ENCODE peak calls at places on chromosomes 3 and 15, in six cellular contexts. U, R, O, I, V and Y are unnamed samples.
A peak's percentile ranks its signal among the peaks of the same experiment; 100 is the strongest.

GRCh38 chr3:66413151-66413751 is 87.6 kb downstream of the LRIG1 start:
- DNase-seq in U (no peak), R (peak; percentile 87), O (no peak), I (no peak), V (no peak), Y (no peak)

GRCh38 chr3:134353831-134354611 is 20.2 kb downstream of the AMOTL2 start:
- DNase-seq in U (no peak), R (no peak), O (no peak), I (no peak), V (no peak), Y (peak; percentile 71)

GRCh38 chr3:152452318-152452717 is 183.6 kb downstream of the MBNL1 start:
- DNase-seq in U (no peak), R (no peak), O (no peak), I (no peak), V (no peak), Y (no peak)

GRCh38 chr3:9226326-9226725 is 23.1 kb downstream of the SRGAP3 start:
- DNase-seq in U (no peak), R (no peak), O (no peak), I (no peak), V (no peak), Y (no peak)

GRCh38 chr3:8853081-8853480 is 83.7 kb upstream of the OXTR start:
- DNase-seq in U (no peak), R (no peak), O (no peak), I (no peak), V (no peak), Y (no peak)

GRCh38 chr3:98690876-98691275 is 72.3 kb upstream of the ST3GAL6 start:
- DNase-seq in U (no peak), R (no peak), O (no peak), I (no peak), V (no peak), Y (no peak)

GRCh38 chr15:74995779-74996765 is 709 bp downstream of the SCAMP5 start:
- DNase-seq in U (peak; percentile 60), R (no peak), O (no peak), I (no peak), V (peak; percentile 22), Y (peak; percentile 84)

GRCh38 chr3:75237041-75237775 is 426.9 kb upstream of the FRG2C start:
- DNase-seq in U (no peak), R (no peak), O (no peak), I (no peak), V (no peak), Y (no peak)

GRCh38 chr15:60352525-60352924 is 45.3 kb downstream of the ANXA2 start:
- DNase-seq in U (no peak), R (no peak), O (no peak), I (no peak), V (no peak), Y (no peak)

GRCh38 chr15:67818464-67818863 is 6.8 kb upstream of the SKOR1 start:
- DNase-seq in U (no peak), R (no peak), O (no peak), I (no peak), V (no peak), Y (peak; percentile 35)

GRCh38 chr3:170572665-170573253 is 13.1 kb downstream of the SLC7A14 start:
- DNase-seq in U (no peak), R (peak; percentile 30), O (peak; percentile 42), I (no peak), V (no peak), Y (no peak)

GRCh38 chr15:56148099-56148498 is 95.6 kb downstream of the RFX7 start:
- DNase-seq in U (no peak), R (no peak), O (no peak), I (no peak), V (no peak), Y (no peak)

GRCh38 chr15:96500491-96500890 is 170.0 kb downstream of the NR2F2 start:
- DNase-seq in U (no peak), R (no peak), O (no peak), I (no peak), V (no peak), Y (no peak)

GRCh38 chr3:151346292-151346691 is 16.9 kb upstream of the P2RY13 start:
- DNase-seq in U (no peak), R (no peak), O (no peak), I (no peak), V (no peak), Y (no peak)

GRCh38 chr3:167777356-167777755 is 41.8 kb downstream of the SERPINI1 start:
- DNase-seq in U (no peak), R (no peak), O (no peak), I (no peak), V (no peak), Y (no peak)

GRCh38 chr15:23497710-23498111 is 50.7 kb upstream of the GOLGA6L2 start:
- DNase-seq in U (no peak), R (no peak), O (no peak), I (no peak), V (no peak), Y (no peak)

GRCh38 chr3:97719156-97719821 is 45.3 kb upstream of the ARL6 start:
- DNase-seq in U (peak; percentile 67), R (peak; percentile 34), O (peak; percentile 77), I (peak; percentile 39), V (peak; percentile 55), Y (peak; percentile 68)

GRCh38 chr15:64754663-64755426 is 20.5 kb downstream of the RBPMS2 start:
- DNase-seq in U (no peak), R (no peak), O (no peak), I (no peak), V (no peak), Y (no peak)

GRCh38 chr15:39666671-39667070 is 85.8 kb downstream of the THBS1 start:
- DNase-seq in U (no peak), R (peak; percentile 38), O (peak; percentile 53), I (no peak), V (peak; percentile 11), Y (no peak)

GRCh38 chr15:72790302-72790955 is 6.9 kb upstream of the ADPGK start:
- DNase-seq in U (no peak), R (no peak), O (no peak), I (no peak), V (no peak), Y (no peak)

GRCh38 chr3:54427951-54428871 is 305.9 kb downstream of the CACNA2D3 start:
- DNase-seq in U (peak; percentile 58), R (peak; percentile 59), O (peak; percentile 41), I (no peak), V (peak; percentile 61), Y (peak; percentile 27)

GRCh38 chr3:39106281-39107055 is 959 bp downstream of the GORASP1 start:
- DNase-seq in U (no peak), R (no peak), O (peak; percentile 18), I (no peak), V (no peak), Y (no peak)

GRCh38 chr15:38992541-38993334 is 428.1 kb upstream of the RASGRP1 start:
- DNase-seq in U (no peak), R (no peak), O (no peak), I (no peak), V (no peak), Y (no peak)

GRCh38 chr15:26921433-26921832 is 49.5 kb upstream of the GABRG3 start:
- DNase-seq in U (no peak), R (no peak), O (no peak), I (no peak), V (no peak), Y (no peak)
- H3K9me3 ChIP-seq in U (no peaks in the 10 kb centered on the region), R (peaks cover 3% of the 10 kb centered on the region), O (no peaks in the 10 kb centered on the region), I (no peaks in the 10 kb centered on the region), V (no peaks in the 10 kb centered on the region), Y (no peaks in the 10 kb centered on the region)

GRCh38 chr3:16472593-16472992 is 40.9 kb downstream of the RFTN1 start:
- DNase-seq in U (no peak), R (no peak), O (no peak), I (no peak), V (no peak), Y (no peak)

GRCh38 chr3:16476636-16477035 is 36.9 kb downstream of the RFTN1 start:
- DNase-seq in U (no peak), R (peak; percentile 95), O (peak; percentile 90), I (no peak), V (no peak), Y (no peak)

GRCh38 chr3:16474920-16475319 is 38.6 kb downstream of the RFTN1 start:
- DNase-seq in U (no peak), R (peak; percentile 87), O (no peak), I (no peak), V (no peak), Y (no peak)

GRCh38 chr3:16475766-16476165 is 37.7 kb downstream of the RFTN1 start:
- DNase-seq in U (no peak), R (no peak), O (no peak), I (no peak), V (no peak), Y (no peak)

GRCh38 chr3:16474304-16474703 is 39.2 kb downstream of the RFTN1 start:
- DNase-seq in U (no peak), R (no peak), O (peak; percentile 47), I (no peak), V (no peak), Y (no peak)
- H3K9me3 ChIP-seq in U (no peaks in the 10 kb centered on the region), R (peaks cover 5% of the 10 kb centered on the region), O (no peaks in the 10 kb centered on the region), I (no peaks in the 10 kb centered on the region), V (no peaks in the 10 kb centered on the region), Y (no peaks in the 10 kb centered on the region)

DNA sequence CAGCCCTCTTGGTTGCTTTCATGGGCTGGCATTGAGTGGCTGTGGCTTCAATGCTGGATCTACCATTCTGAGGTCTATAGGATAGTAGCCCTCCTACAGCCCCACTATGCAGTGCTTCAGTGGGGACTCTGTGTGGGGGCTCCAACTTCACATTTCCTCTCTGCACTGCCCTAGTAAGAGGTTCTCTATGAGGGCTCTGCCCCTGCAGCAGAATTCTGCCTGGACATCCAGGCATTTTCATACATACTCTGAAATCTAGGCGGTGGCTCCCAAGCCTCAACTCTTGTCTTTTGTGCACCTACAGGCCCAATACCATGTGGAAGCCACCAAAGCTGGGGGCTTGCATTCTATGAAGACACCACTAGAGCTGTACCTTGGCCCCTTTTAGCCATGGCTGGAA is 195.8 kb downstream of the IGSF11 start:
- DNase-seq in U (no peak), R (no peak), O (no peak), I (no peak), V (no peak), Y (no peak)
- H3K9me3 ChIP-seq in U (no peaks in the 10 kb centered on the region), R (peaks cover 14% of the 10 kb centered on the region), O (no peaks in the 10 kb centered on the region), I (peaks cover 10% of the 10 kb centered on the region), V (peaks cover 2% of the 10 kb centered on the region), Y (no peaks in the 10 kb centered on the region)

GRCh38 chr3:43014990-43015389 is 35.9 kb downstream of the GASK1A start:
- DNase-seq in U (no peak), R (no peak), O (no peak), I (no peak), V (no peak), Y (no peak)

GRCh38 chr3:43015572-43016512 is 36.7 kb downstream of the GASK1A start:
- DNase-seq in U (no peak), R (no peak), O (no peak), I (peak; percentile 5), V (no peak), Y (no peak)

GRCh38 chr3:43013256-43013655 is 34.1 kb downstream of the GASK1A start:
- DNase-seq in U (no peak), R (no peak), O (no peak), I (no peak), V (no peak), Y (no peak)

GRCh38 chr3:43013743-43014155 is 34.6 kb downstream of the GASK1A start:
- DNase-seq in U (no peak), R (no peak), O (no peak), I (peak; percentile 10), V (no peak), Y (no peak)

DNA sequence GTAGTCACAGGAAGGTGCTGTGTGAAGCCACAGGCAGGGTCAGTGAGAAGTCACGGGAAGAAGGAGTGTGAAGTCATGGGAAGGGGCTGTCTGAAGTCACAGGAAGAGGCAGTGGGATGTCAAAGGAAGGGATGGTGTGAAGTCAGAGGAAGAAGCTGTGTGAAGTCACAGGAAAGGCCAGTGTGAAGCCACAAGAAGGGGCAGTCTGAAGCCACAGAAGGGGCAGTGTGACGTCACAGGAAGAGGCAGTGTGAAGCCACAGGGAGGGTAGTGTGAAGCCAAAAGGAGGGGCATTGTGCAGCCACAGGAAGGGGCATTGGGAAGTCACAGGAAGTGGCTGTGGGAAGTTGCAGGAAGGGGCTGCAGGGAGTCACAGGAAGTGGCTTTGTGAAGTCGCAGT is 35.1 kb downstream of the GASK1A start:
- DNase-seq in U (no peak), R (no peak), O (no peak), I (no peak), V (no peak), Y (no peak)
- H3K9me3 ChIP-seq in U (no peaks in the 10 kb centered on the region), R (peaks cover 21% of the 10 kb centered on the region), O (no peaks in the 10 kb centered on the region), I (peaks cover 63% of the 10 kb centered on the region), V (no peaks in the 10 kb centered on the region), Y (no peaks in the 10 kb centered on the region)